ENCODE peak calls at places on chromosomes 3 and 15, in nine cellular contexts. One of them, this sample, is unnamed.

GRCh38 chr3:63609834-63610233 is 42.6 kb upstream of the SNTN start:
- DNase-seq in lower leg skin: no peak
- DNase-seq in adrenal gland: no peak
- DNase-seq in uterus: no peak
- DNase-seq in stomach: no peak
- DNase-seq in gastrocnemius medialis: no peak
- DNase-seq in A549: no peak
- DNase-seq in HepG2: no peak
- DNase-seq in ovary: no peak
- DNase-seq in this sample: no peak

GRCh38 chr3:182142928-182143327 is 431.2 kb downstream of the SOX2 start:
- DNase-seq in ovary: no peak
- DNase-seq in uterus: no peak
- DNase-seq in gastrocnemius medialis: no peak
- DNase-seq in HepG2: no peak
- DNase-seq in stomach: no peak
- DNase-seq in A549: no peak
- DNase-seq in lower leg skin: no peak
- DNase-seq in adrenal gland: no peak
- DNase-seq in this sample: no peak

GRCh38 chr3:32184187-32184730 is 54.2 kb upstream of the CMTM8 start:
- DNase-seq in stomach: no peak
- DNase-seq in ovary: no peak
- DNase-seq in adrenal gland: no peak
- DNase-seq in lower leg skin: no peak
- DNase-seq in uterus: no peak
- DNase-seq in HepG2: no peak
- DNase-seq in gastrocnemius medialis: no peak
- DNase-seq in A549: no peak
- DNase-seq in this sample: no peak

GRCh38 chr3:195865752-195866151 is 42.6 kb downstream of the TNK2 start:
- DNase-seq in adrenal gland: no peak
- DNase-seq in uterus: no peak
- DNase-seq in HepG2: no peak
- DNase-seq in A549: no peak
- DNase-seq in ovary: no peak
- DNase-seq in gastrocnemius medialis: peak; percentile 23
- DNase-seq in stomach: no peak
- DNase-seq in lower leg skin: no peak
- DNase-seq in this sample: no peak

GRCh38 chr3:179765396-179765795 is 112.6 kb downstream of the USP13 start:
- DNase-seq in ovary: no peak
- DNase-seq in A549: no peak
- DNase-seq in stomach: no peak
- DNase-seq in gastrocnemius medialis: no peak
- DNase-seq in uterus: no peak
- DNase-seq in HepG2: no peak
- DNase-seq in adrenal gland: no peak
- DNase-seq in lower leg skin: no peak
- DNase-seq in this sample: no peak

GRCh38 chr3:130411310-130411709 is 65.8 kb downstream of the COL6A5 start:
- DNase-seq in ovary: no peak
- DNase-seq in A549: no peak
- DNase-seq in adrenal gland: no peak
- DNase-seq in gastrocnemius medialis: no peak
- DNase-seq in stomach: no peak
- DNase-seq in HepG2: no peak
- DNase-seq in uterus: no peak
- DNase-seq in lower leg skin: no peak
- DNase-seq in this sample: no peak

GRCh38 chr15:71752604-71753289 is 57.6 kb upstream of the NR2E3 start:
- DNase-seq in stomach: no peak
- DNase-seq in gastrocnemius medialis: no peak
- DNase-seq in ovary: no peak
- DNase-seq in A549: peak; percentile 93
- DNase-seq in uterus: no peak
- DNase-seq in lower leg skin: no peak
- DNase-seq in HepG2: peak; percentile 44
- DNase-seq in adrenal gland: peak; percentile 73
- DNase-seq in this sample: peak; percentile 52

GRCh38 chr3:141393151-141394076 is 25.1 kb downstream of the ZBTB38 start:
- DNase-seq in A549: no peak
- DNase-seq in lower leg skin: no peak
- DNase-seq in adrenal gland: peak; percentile 68
- DNase-seq in ovary: peak; percentile 67
- DNase-seq in gastrocnemius medialis: no peak
- DNase-seq in uterus: peak; percentile 59
- DNase-seq in stomach: no peak
- DNase-seq in HepG2: no peak
- DNase-seq in this sample: no peak

GRCh38 chr3:169879013-169879412 is 9.3 kb upstream of the LRRC31 start:
- DNase-seq in A549: no peak
- DNase-seq in adrenal gland: no peak
- DNase-seq in stomach: no peak
- DNase-seq in gastrocnemius medialis: no peak
- DNase-seq in HepG2: no peak
- DNase-seq in lower leg skin: no peak
- DNase-seq in ovary: no peak
- DNase-seq in uterus: no peak
- DNase-seq in this sample: no peak

GRCh38 chr3:197001106-197001971 is 28.3 kb downstream of the MELTF start:
- DNase-seq in gastrocnemius medialis: no peak
- DNase-seq in ovary: no peak
- DNase-seq in A549: no peak
- DNase-seq in adrenal gland: no peak
- DNase-seq in stomach: no peak
- DNase-seq in lower leg skin: no peak
- DNase-seq in HepG2: no peak
- DNase-seq in uterus: no peak
- DNase-seq in this sample: no peak

GRCh38 chr3:197000211-197000610 is 29.4 kb downstream of the MELTF start:
- DNase-seq in A549: no peak
- DNase-seq in lower leg skin: no peak
- DNase-seq in ovary: no peak
- DNase-seq in stomach: no peak
- DNase-seq in adrenal gland: no peak
- DNase-seq in gastrocnemius medialis: no peak
- DNase-seq in uterus: no peak
- DNase-seq in HepG2: no peak
- DNase-seq in this sample: no peak

GRCh38 chr3:197001972-197002700 is 27.5 kb downstream of the MELTF start:
- DNase-seq in adrenal gland: no peak
- DNase-seq in stomach: no peak
- DNase-seq in lower leg skin: no peak
- DNase-seq in A549: no peak
- DNase-seq in HepG2: no peak
- DNase-seq in uterus: peak; percentile 55
- DNase-seq in gastrocnemius medialis: no peak
- DNase-seq in ovary: peak; percentile 62
- DNase-seq in this sample: no peak

GRCh38 chr3:197003461-197004385 is 25.9 kb downstream of the MELTF start:
- DNase-seq in adrenal gland: no peak
- DNase-seq in HepG2: no peak
- DNase-seq in stomach: peak; percentile 44
- DNase-seq in gastrocnemius medialis: no peak
- DNase-seq in A549: no peak
- DNase-seq in lower leg skin: no peak
- DNase-seq in ovary: peak; percentile 57
- DNase-seq in uterus: no peak
- DNase-seq in this sample: no peak

GRCh38 chr3:197002701-197003454 is 26.7 kb downstream of the MELTF start:
- DNase-seq in ovary: peak; percentile 86
- DNase-seq in lower leg skin: peak; percentile 95
- DNase-seq in stomach: peak; percentile 92
- DNase-seq in A549: peak; percentile 66
- DNase-seq in adrenal gland: peak; percentile 66
- DNase-seq in HepG2: peak; percentile 30
- DNase-seq in uterus: peak; percentile 80
- DNase-seq in gastrocnemius medialis: peak; percentile 49
- DNase-seq in this sample: peak; percentile 98
- TF ChIP-seq POLR2A in ovary: peak; percentile 11
- TF ChIP-seq POLR2A in lower leg skin: no peak
- TF ChIP-seq POLR2A in stomach: no peak
- TF ChIP-seq POLR2A in A549: no peak
- TF ChIP-seq POLR2A in adrenal gland: peak; percentile 27
- TF ChIP-seq POLR2A in HepG2: no peak
- TF ChIP-seq POLR2A in uterus: no peak
- TF ChIP-seq POLR2A in gastrocnemius medialis: no peak
- TF ChIP-seq POLR2A in this sample: peak; percentile 46

DNA sequence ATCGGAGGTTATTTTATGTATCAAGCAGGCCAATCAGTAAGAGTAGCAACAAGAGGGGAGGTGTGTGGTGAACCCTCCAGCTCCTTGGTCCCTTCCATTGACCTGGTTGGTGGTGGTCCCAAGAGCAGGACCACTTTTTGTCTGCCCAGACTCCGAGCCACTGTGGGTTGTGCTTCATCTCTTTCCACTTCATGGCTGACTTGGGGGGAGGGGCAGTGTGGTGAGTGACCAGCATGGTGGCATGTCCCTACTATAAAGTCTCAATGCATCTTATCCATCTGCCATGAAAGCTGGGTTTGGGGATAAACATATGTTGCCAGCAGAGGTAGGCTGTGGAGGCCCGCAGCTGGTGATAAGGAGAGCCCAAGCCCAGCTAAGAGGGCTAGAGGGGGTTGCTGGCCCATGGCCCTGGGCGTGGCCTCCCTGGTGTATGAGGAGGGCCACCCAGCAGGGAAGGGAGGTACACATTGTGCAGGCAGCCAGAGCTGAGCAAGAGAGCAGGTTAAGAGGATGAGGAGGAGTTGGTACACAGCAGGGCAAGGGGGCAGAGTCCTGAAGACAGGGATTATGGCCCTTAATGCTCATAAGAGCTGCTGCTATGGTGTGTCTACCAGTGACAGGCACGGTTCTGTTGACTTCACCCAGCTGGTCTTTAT is 7.0 kb downstream of the AEN start:
- DNase-seq in uterus: no peak
- DNase-seq in A549: no peak
- DNase-seq in HepG2: no peak
- DNase-seq in ovary: no peak
- DNase-seq in gastrocnemius medialis: no peak
- DNase-seq in lower leg skin: no peak
- DNase-seq in stomach: no peak
- DNase-seq in adrenal gland: no peak
- DNase-seq in this sample: no peak
- TF ChIP-seq POLR2A in uterus: no peak
- TF ChIP-seq POLR2A in A549: no peak
- TF ChIP-seq POLR2A in HepG2: no peak
- TF ChIP-seq POLR2A in ovary: no peak
- TF ChIP-seq POLR2A in gastrocnemius medialis: no peak
- TF ChIP-seq POLR2A in lower leg skin: no peak
- TF ChIP-seq POLR2A in stomach: no peak
- TF ChIP-seq POLR2A in adrenal gland: no peak
- TF ChIP-seq POLR2A in this sample: no peak

GRCh38 chr3:187746059-187746453 is 788 bp upstream of the BCL6 start:
- DNase-seq in lower leg skin: no peak
- DNase-seq in adrenal gland: no peak
- DNase-seq in uterus: no peak
- DNase-seq in gastrocnemius medialis: no peak
- DNase-seq in stomach: no peak
- DNase-seq in A549: no peak
- DNase-seq in HepG2: no peak
- DNase-seq in ovary: no peak
- DNase-seq in this sample: no peak
- TF ChIP-seq POLR2A in lower leg skin: no peak
- TF ChIP-seq POLR2A in adrenal gland: no peak
- TF ChIP-seq POLR2A in uterus: no peak
- TF ChIP-seq POLR2A in gastrocnemius medialis: no peak
- TF ChIP-seq POLR2A in stomach: no peak
- TF ChIP-seq POLR2A in A549: no peak
- TF ChIP-seq POLR2A in HepG2: no peak
- TF ChIP-seq POLR2A in ovary: no peak
- TF ChIP-seq POLR2A in this sample: no peak

DNA sequence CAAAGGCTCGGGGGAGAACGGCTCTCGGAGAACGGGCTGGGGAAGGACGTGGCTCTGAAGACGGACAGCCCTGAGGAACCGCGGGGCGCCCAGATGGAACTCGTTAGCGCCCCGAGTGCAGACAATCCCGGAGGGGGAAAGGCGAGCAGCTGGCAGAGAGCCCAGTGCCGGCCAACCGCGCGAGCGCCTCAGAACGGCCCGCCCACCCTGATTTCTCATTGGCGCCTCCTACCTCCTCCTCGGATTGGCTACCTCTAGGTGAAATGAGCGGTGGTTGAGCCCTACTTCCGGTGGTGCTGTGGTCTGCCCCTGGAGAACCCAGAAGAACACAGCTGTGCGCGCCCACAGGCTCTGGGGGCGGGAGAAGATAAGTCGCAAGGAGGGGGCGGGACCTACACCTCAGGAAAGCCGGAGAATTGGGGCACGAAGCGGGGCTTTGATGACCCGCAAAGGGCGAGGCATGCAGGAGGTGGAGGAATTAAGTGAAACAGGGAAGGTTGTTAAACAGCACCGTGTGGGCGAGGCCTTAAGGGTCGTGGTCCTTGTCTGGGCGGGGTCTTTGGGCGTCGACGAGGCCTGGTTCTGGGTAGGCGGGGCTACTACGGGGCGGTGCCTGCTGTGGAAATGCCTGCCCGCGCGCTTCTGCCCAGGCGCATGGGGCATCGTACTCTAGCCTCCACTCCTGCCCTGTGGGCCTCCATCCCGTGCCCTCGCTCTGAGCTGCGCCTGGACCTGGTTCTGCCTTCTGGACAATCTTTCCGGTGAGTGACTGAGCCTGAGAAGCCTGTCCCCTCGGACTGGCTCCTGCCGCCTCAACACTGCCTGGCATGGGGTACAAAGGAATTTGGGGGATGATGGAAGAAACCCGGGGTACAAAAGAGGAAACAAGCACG is at the start of gene OGG1:
- DNase-seq in lower leg skin: peak; percentile 99
- DNase-seq in A549: peak; percentile 99
- DNase-seq in adrenal gland: peak; percentile 99
- DNase-seq in HepG2: peak; percentile 96
- DNase-seq in gastrocnemius medialis: peak; percentile 98
- DNase-seq in ovary: peak; percentile 98
- DNase-seq in stomach: peak; percentile 98
- DNase-seq in uterus: peak; percentile 98
- DNase-seq in this sample: peak; percentile 96
- TF ChIP-seq POLR2A in lower leg skin: no peak
- TF ChIP-seq POLR2A in A549: peak; percentile 50
- TF ChIP-seq POLR2A in adrenal gland: no peak
- TF ChIP-seq POLR2A in HepG2: peak; percentile 73
- TF ChIP-seq POLR2A in gastrocnemius medialis: peak; percentile 56
- TF ChIP-seq POLR2A in ovary: peak; percentile 16
- TF ChIP-seq POLR2A in stomach: no peak
- TF ChIP-seq POLR2A in uterus: peak; percentile 48
- TF ChIP-seq POLR2A in this sample: peak; percentile 55

This sample was measured in H54.